ENCODE peak calls at places on chromosome 13, in five cellular contexts. T is B cell, W is endothelial cell of umbilical vein, F is amniotic stem cell, A is AG04450. U is an unnamed sample.

GRCh38 chr13:50069255-50069654 is 54.0 kb downstream of the KCNRG start:
- DNase-seq in T (no peak), W (no peak), F (no peak), A (no peak), U (no peak)

GRCh38 chr13:80151016-80151415 is 189.9 kb downstream of the SPRY2 start:
- DNase-seq in T (no peak), W (no peak), F (no peak), A (no peak), U (no peak)

GRCh38 chr13:52851153-52851962 is 2.9 kb upstream of the PCDH8 start:
- DNase-seq in T (no peak), W (no peak), F (no peak), A (no peak), U (no peak)

GRCh38 chr13:33349996-33350826 is 64.7 kb upstream of the STARD13 start:
- DNase-seq in T (no peak), W (peak; percentile 49), F (no peak), A (no peak), U (no peak)

GRCh38 chr13:75482070-75482819 is at the start of gene TBC1D4:
- DNase-seq in T (peak; percentile 77), W (peak; percentile 97), F (peak; percentile 77), A (peak; percentile 67), U (peak; percentile 69)

GRCh38 chr13:32783067-32783466 is 196.8 kb downstream of the PDS5B start:
- DNase-seq in T (no peak), W (no peak), F (no peak), A (no peak), U (peak; percentile 4)

GRCh38 chr13:77724092-77724491 is 26.6 kb downstream of the SLAIN1 start:
- DNase-seq in T (no peak), W (no peak), F (no peak), A (no peak), U (no peak)

GRCh38 chr13:42354246-42355117 is 82.5 kb downstream of the AKAP11 start:
- DNase-seq in T (peak; percentile 9), W (peak; percentile 8), F (no peak), A (peak; percentile 20), U (peak; percentile 21)

GRCh38 chr13:28408235-28408848 is 86.6 kb downstream of the FLT1 start:
- DNase-seq in T (no peak), W (peak; percentile 100), F (no peak), A (no peak), U (no peak)

GRCh38 chr13:111153977-111154332 is 38.8 kb downstream of the ARHGEF7 start:
- DNase-seq in T (no peak), W (no peak), F (peak; percentile 19), A (no peak), U (no peak)

GRCh38 chr13:114116734-114117133 is 15.7 kb downstream of the RASA3 start:
- DNase-seq in T (no peak), W (no peak), F (no peak), A (no peak), U (no peak)

GRCh38 chr13:52846567-52847321 is 1.7 kb downstream of the PCDH8 start:
- DNase-seq in T (no peak), W (peak; percentile 24), F (no peak), A (no peak), U (no peak)

U was measured in kidney epithelial cell.